ENCODE peak calls at places on chromosomes 7 and 10, in six cellular contexts. E, U, X, C, K and Z are unnamed samples.

GRCh38 chr10:88791924-88792323 is 10.6 kb upstream of the LIPM start:
- DNase-seq in E (peak; percentile 54), X (peak; percentile 66), K (peak; percentile 19), U (peak; percentile 32), C (peak; percentile 52), Z (peak; percentile 38)

GRCh38 chr7:98949336-98950044 is 71.2 kb downstream of the TRRAP start:
- DNase-seq in U (no peak), C (no peak), K (no peak), E (no peak), X (no peak), Z (no peak)

GRCh38 chr7:95199779-95200558 is 124.4 kb downstream of the PON1 start:
- DNase-seq in U (peak; percentile 24), K (peak; percentile 69), C (peak; percentile 34), E (peak; percentile 62), X (peak; percentile 60), Z (peak; percentile 60)

GRCh38 chr7:121027761-121028681 is 39.5 kb downstream of the CPED1 start:
- DNase-seq in X (no peak), E (no peak), K (no peak), U (no peak), C (no peak), Z (no peak)

GRCh38 chr10:729213-729612 is 39.7 kb upstream of the DIP2C start:
- DNase-seq in C (no peak), U (no peak), K (no peak), E (no peak), X (no peak), Z (no peak)

GRCh38 chr10:114408112-114408967 is 4.0 kb upstream of the AFAP1L2 start:
- DNase-seq in K (no peak), X (no peak), C (no peak), E (no peak), U (no peak), Z (no peak)

GRCh38 chr7:104625956-104626355 is 297.6 kb downstream of the LHFPL3 start:
- DNase-seq in X (no peak), U (no peak), E (peak; percentile 3), C (no peak), K (no peak), Z (no peak)

GRCh38 chr10:76354349-76354748 is 922.9 kb downstream of the LRMDA start:
- DNase-seq in X (no peak), C (no peak), K (no peak), E (no peak), U (no peak), Z (no peak)

GRCh38 chr7:152876749-152877148 is 117.2 kb downstream of the ACTR3B start:
- DNase-seq in X (no peak), U (no peak), E (no peak), K (no peak), C (no peak), Z (no peak)

GRCh38 chr7:18855796-18856195 is 261.6 kb downstream of the TWIST1 start:
- DNase-seq in U (no peak), K (no peak), X (no peak), E (no peak), C (no peak), Z (no peak)

GRCh38 chr10:112184379-112184778 is 814 bp upstream of the GPAM start:
- DNase-seq in K (no peak), U (no peak), C (no peak), E (peak; percentile 7), X (no peak), Z (no peak)

GRCh38 chr10:108358912-108359311 is 1194.4 kb upstream of the SORCS1 start:
- DNase-seq in K (peak; percentile 4), C (no peak), U (no peak), X (no peak), E (peak; percentile 98), Z (peak; percentile 92)

GRCh38 chr7:35849158-35849831 is 48.4 kb downstream of the SEPTIN7 start:
- DNase-seq in U (no peak), E (no peak), X (peak; percentile 16), K (no peak), C (no peak), Z (no peak)

GRCh38 chr7:158265743-158266080 is 321.9 kb downstream of the PTPRN2 start:
- DNase-seq in K (no peak), E (no peak), C (no peak), U (no peak), X (no peak), Z (no peak)

GRCh38 chr7:157549612-157550299 is 213.0 kb downstream of the DNAJB6 start:
- DNase-seq in U (no peak), K (no peak), X (no peak), E (no peak), C (no peak), Z (no peak)

DNA sequence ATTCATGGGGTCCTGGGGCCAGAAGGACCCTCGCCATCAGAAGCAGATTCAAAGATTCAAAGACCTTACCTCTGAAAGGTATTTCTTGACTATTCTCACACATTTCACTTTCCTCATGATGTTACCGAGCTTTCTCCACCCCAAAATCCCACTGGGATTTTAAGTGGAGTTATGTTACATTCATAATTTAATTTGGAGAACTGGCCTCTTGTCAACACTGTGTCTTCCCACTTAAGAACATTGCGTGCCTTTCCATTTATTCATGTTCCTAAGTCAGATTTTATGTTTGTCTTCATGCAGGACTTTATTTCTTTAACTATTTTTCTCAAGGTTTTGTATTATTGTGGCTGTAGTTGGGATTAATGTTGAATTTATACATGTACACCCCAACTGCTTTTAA is 123.5 kb upstream of the BMPER start:
- DNase-seq in K (no peak), U (no peak), X (no peak), C (no peak), E (peak; percentile 15), Z (no peak)
- TF ChIP-seq EZH2phosphoT487 in K (no peak), U (no peak), X (no peak), C (no peak), E (no peak), Z (no peak)

DNA sequence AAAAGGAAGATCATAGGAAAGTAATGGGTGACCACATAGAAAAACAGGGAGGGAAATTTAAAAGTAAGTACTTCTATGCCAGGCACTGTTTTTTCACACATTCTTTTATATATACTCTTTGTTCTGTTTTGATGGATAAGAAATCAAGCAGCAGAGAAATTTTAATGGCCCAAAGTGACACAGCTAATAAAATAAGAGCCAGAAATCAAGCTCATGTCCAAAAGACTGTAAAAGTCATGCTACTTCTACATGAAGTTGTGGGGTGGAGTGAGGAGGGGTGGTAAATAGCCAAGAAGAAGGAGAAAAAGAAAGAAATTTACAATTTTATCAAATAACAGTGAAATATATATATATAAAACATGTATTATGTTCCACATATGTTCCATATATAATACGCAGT is 2.6 kb downstream of the IMMP2L start:
- DNase-seq in K (no peak), U (no peak), C (no peak), X (no peak), E (no peak), Z (no peak)
- H3K9ac ChIP-seq in K (no peak overlapping the region), U (no peak overlapping the region), C (no peak overlapping the region), X (no peak overlapping the region), E (no peak overlapping the region), Z (no peak overlapping the region)

GRCh38 chr7:66356277-66356721 is 151.2 kb downstream of the TPST1 start:
- DNase-seq in X (no peak), C (no peak), E (peak; percentile 44), K (no peak), U (peak; percentile 39), Z (no peak)

GRCh38 chr7:66357062-66357461 is 151.9 kb downstream of the TPST1 start:
- DNase-seq in X (no peak), E (no peak), K (no peak), U (no peak), C (no peak), Z (no peak)

GRCh38 chr7:66352071-66352470 is 146.9 kb downstream of the TPST1 start:
- DNase-seq in X (peak; percentile 56), E (peak; percentile 37), C (no peak), U (no peak), K (no peak), Z (no peak)

GRCh38 chr7:66353547-66353946 is 148.4 kb downstream of the TPST1 start:
- DNase-seq in E (peak; percentile 56), X (no peak), U (no peak), C (no peak), K (no peak), Z (no peak)

GRCh38 chr7:66355762-66356161 is 150.6 kb downstream of the TPST1 start:
- DNase-seq in C (no peak), K (no peak), U (no peak), X (no peak), E (peak; percentile 23), Z (no peak)
- H2AFZ ChIP-seq in C (no peak overlapping the region), K (no peak overlapping the region), U (no peak overlapping the region), X (no peak overlapping the region), E (no peak overlapping the region), Z (no peak overlapping the region)

GRCh38 chr10:43206391-43207235 is 60.3 kb downstream of the RASGEF1A start:
- DNase-seq in C (no peak), U (no peak), K (peak; percentile 19), X (no peak), E (no peak), Z (no peak)
- TF ChIP-seq EZH2phosphoT487 in C (no peak), U (no peak), K (no peak), X (no peak), E (no peak), Z (no peak)

DNA sequence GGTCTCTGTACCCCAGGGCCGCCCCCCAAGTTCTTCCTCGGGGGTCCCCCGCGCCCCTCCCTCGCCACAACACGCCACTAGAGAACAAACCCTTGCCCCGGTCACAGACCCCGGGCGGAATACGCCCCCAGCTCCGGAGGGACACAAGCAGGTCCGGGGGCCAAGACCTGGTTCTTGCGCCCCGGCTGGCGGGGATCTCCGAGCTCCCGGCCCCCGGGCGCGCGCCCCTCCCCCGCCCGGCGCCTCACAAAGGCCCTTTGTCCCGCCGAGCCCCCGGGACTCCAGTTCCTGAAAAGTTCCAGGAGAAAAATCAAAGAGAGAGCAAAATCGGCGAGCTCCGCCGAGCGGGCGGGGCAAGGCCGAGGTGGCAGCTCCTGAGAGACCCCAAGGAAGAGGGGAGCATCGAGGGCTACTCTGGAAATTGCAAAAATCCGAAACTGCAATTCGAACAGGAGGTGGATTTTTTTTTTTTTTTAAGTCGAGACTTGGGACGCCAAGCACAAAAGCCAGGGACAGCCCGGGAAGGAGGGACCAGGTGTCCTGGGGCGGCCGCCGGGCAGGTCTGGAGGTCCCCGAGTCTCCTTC is 4.0 kb downstream of the TNRC18 start:
- DNase-seq in C (no peak), E (peak; percentile 52), X (peak; percentile 82), K (no peak), U (no peak), Z (peak; percentile 17)
- H3K9ac ChIP-seq in C (no peak overlapping the region), E (peak overlapping the region; percentile 97), X (peak overlapping the region; percentile 19), K (peak overlapping the region; percentile 100), U (peak overlapping the region; percentile 95), Z (peak overlapping the region; percentile 98)

DNA sequence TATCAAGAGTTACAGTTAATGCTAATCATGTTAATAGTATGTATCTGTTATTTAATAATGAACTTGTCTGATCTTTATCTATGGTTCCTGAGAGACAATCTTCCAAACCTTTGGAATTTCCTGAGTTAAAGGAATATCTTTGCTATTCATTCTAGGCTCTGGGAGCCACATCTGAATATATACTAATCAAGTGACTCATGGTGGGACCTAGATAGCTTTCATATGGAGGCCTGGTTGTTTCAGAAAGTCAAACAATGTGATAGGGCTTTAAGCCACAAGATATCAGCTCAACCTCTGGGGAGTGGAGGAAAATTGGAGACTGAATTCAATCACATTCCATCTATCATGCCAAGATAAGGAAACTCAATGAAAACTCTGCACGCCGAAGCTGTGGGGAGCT is 746.4 kb downstream of the TNS3 start:
- DNase-seq in E (no peak), C (no peak), X (no peak), K (no peak), U (no peak), Z (no peak)
- H2AFZ ChIP-seq in E (no peak overlapping the region), C (no peak overlapping the region), X (no peak overlapping the region), K (no peak overlapping the region), U (no peak overlapping the region), Z (no peak overlapping the region)

GRCh38 chr7:94056796-94057207 is 52.6 kb upstream of the BET1 start:
- DNase-seq in K (no peak), X (peak; percentile 43), U (no peak), C (no peak), E (peak; percentile 90), Z (peak; percentile 62)
- TF ChIP-seq EZH2phosphoT487 in K (no peak), X (no peak), U (no peak), C (no peak), E (no peak), Z (no peak)